ENCODE peak calls at places on chromosomes 2 and 18, in four cellular contexts. One of them, this sample, is unnamed.

GRCh38 chr2:133836691-133837090 is 268.4 kb upstream of the NCKAP5 start:
- DNase-seq in GM23338: no peak
- DNase-seq in neural progenitor cell: no peak
- DNase-seq in GM23248: peak; percentile 53
- DNase-seq in this sample: no peak

GRCh38 chr2:212034841-212035585 is 503.6 kb downstream of the ERBB4 start:
- DNase-seq in GM23338: no peak
- DNase-seq in neural progenitor cell: no peak
- DNase-seq in GM23248: no peak
- DNase-seq in this sample: no peak

GRCh38 chr2:44949329-44950151 is 8.0 kb downstream of the SIX3 start:
- DNase-seq in GM23338: peak; percentile 88
- DNase-seq in neural progenitor cell: peak; percentile 96
- DNase-seq in GM23248: peak; percentile 74
- DNase-seq in this sample: no peak

GRCh38 chr2:235567842-235568241 is 74.0 kb downstream of the AGAP1 start:
- DNase-seq in GM23338: no peak
- DNase-seq in neural progenitor cell: no peak
- DNase-seq in GM23248: peak; percentile 39
- DNase-seq in this sample: peak; percentile 81

GRCh38 chr2:125652260-125652659 is 1003.7 kb upstream of the GYPC start:
- DNase-seq in GM23338: no peak
- DNase-seq in neural progenitor cell: no peak
- DNase-seq in GM23248: no peak
- DNase-seq in this sample: no peak

GRCh38 chr18:25875574-25875973 is 214.8 kb downstream of the SS18 start:
- DNase-seq in GM23338: no peak
- DNase-seq in neural progenitor cell: no peak
- DNase-seq in GM23248: no peak
- DNase-seq in this sample: no peak

GRCh38 chr18:44896817-44897216 is 216.1 kb downstream of the SETBP1 start:
- DNase-seq in GM23338: no peak
- DNase-seq in neural progenitor cell: no peak
- DNase-seq in GM23248: no peak
- DNase-seq in this sample: no peak

GRCh38 chr2:84029903-84030559 is 429.0 kb downstream of the SUCLG1 start:
- DNase-seq in GM23338: no peak
- DNase-seq in neural progenitor cell: no peak
- DNase-seq in GM23248: no peak
- DNase-seq in this sample: no peak

GRCh38 chr2:38741542-38741852 is 9.7 kb downstream of the SRSF7 start:
- DNase-seq in GM23338: no peak
- DNase-seq in neural progenitor cell: no peak
- DNase-seq in GM23248: no peak
- DNase-seq in this sample: no peak
- H3F3A ChIP-seq in GM23338: peaks cover 44% of the 10 kb centered on the region
- H3F3A ChIP-seq in neural progenitor cell: peaks cover 77% of the 10 kb centered on the region
- H3F3A ChIP-seq in GM23248: peaks cover 61% of the 10 kb centered on the region
- H3F3A ChIP-seq in this sample: peaks cover 65% of the 10 kb centered on the region

DNA sequence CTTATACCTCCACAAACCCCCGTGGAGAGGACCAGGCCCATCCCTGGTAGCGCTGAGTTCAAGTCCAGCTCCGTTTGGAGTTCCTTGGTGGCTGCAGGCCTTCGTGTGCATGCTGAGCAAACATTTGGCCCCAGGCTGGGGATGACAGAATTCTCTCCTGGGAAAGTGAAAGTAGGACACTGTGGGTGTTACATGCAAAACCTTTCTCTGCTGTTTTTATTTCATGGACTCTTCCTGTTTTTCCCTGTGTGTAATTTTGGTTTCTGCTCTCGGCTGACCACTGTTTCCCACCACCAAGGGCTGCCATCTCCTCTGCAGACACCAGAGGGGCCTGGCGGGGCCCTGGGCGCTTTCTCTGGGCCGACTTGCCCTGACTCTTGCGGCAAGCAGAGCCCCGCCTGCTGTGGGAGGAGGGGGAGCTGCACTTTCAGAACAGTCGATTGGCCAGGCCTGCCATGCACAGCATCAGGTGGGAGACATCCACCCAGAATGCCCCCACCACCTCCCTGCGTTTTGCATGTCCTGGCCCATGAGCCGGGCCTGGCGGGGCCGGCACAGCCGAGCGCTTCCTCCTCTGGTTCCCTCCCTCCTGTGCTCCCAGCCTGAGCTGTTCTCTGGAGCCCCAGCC is 102.4 kb downstream of the CABLES1 start:
- DNase-seq in GM23338: peak; percentile 45
- DNase-seq in neural progenitor cell: peak; percentile 50
- DNase-seq in GM23248: peak; percentile 88
- DNase-seq in this sample: no peak
- H3K4me3 ChIP-seq in GM23338: no peak overlapping the region
- H3K4me3 ChIP-seq in neural progenitor cell: no peak overlapping the region
- H3K4me3 ChIP-seq in GM23248: peak overlapping the region; percentile 60
- H3K4me3 ChIP-seq in this sample: no peak overlapping the region

GRCh38 chr2:62143696-62144095 is 52.2 kb upstream of the B3GNT2 start:
- DNase-seq in GM23338: no peak
- DNase-seq in neural progenitor cell: no peak
- DNase-seq in GM23248: no peak
- DNase-seq in this sample: no peak

GRCh38 chr2:62140785-62141740 is 54.9 kb upstream of the B3GNT2 start:
- DNase-seq in GM23338: no peak
- DNase-seq in neural progenitor cell: no peak
- DNase-seq in GM23248: no peak
- DNase-seq in this sample: no peak

GRCh38 chr2:62145478-62146100 is 50.3 kb upstream of the B3GNT2 start:
- DNase-seq in GM23338: no peak
- DNase-seq in neural progenitor cell: no peak
- DNase-seq in GM23248: no peak
- DNase-seq in this sample: no peak

GRCh38 chr2:62144689-62145477 is 51.0 kb upstream of the B3GNT2 start:
- DNase-seq in GM23338: no peak
- DNase-seq in neural progenitor cell: no peak
- DNase-seq in GM23248: no peak
- DNase-seq in this sample: no peak

GRCh38 chr2:62142054-62142453 is 53.9 kb upstream of the B3GNT2 start:
- DNase-seq in GM23338: no peak
- DNase-seq in neural progenitor cell: no peak
- DNase-seq in GM23248: no peak
- DNase-seq in this sample: no peak
- H3K27ac ChIP-seq in GM23338: no peak overlapping the region
- H3K27ac ChIP-seq in neural progenitor cell: no peak overlapping the region
- H3K27ac ChIP-seq in GM23248: no peak overlapping the region
- H3K27ac ChIP-seq in this sample: no peak overlapping the region

DNA sequence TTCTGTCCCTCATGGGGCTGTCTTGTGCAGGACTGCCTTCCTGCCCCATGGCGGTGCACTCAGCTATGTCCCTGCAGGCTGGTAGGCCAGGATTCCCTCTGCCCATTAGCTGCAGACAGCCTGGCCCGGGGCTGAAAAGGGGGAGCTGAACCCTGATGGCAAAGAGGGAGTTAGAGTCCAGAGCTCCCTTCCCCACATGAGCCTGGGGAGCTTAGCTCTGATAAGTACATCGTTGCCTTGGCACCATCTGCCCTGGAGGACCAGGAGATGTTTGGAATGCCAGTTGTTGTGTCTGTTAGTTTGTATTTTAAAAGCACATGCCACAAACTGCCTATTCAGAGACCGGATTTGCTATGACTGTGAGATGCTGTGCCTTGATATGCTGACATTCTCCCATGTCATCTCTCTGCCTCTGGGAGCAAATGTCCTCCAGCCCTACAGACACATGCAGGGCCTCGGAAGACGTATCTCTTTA is 65.1 kb upstream of the AFF3 start:
- DNase-seq in GM23338: no peak
- DNase-seq in neural progenitor cell: no peak
- DNase-seq in GM23248: no peak
- DNase-seq in this sample: no peak
- H3F3A ChIP-seq in GM23338: no peaks in the 10 kb centered on the region
- H3F3A ChIP-seq in neural progenitor cell: no peaks in the 10 kb centered on the region
- H3F3A ChIP-seq in GM23248: no peaks in the 10 kb centered on the region
- H3F3A ChIP-seq in this sample: no peaks in the 10 kb centered on the region

GRCh38 chr2:27959496-27959895 is 69.0 kb downstream of the BABAM2 start:
- DNase-seq in GM23338: no peak
- DNase-seq in neural progenitor cell: no peak
- DNase-seq in GM23248: peak; percentile 56
- DNase-seq in this sample: no peak
- H3K4me3 ChIP-seq in GM23338: no peak overlapping the region
- H3K4me3 ChIP-seq in neural progenitor cell: no peak overlapping the region
- H3K4me3 ChIP-seq in GM23248: peak overlapping the region; percentile 64
- H3K4me3 ChIP-seq in this sample: no peak overlapping the region

GRCh38 chr18:10474309-10474708 is 19.9 kb downstream of the APCDD1 start:
- DNase-seq in GM23338: no peak
- DNase-seq in neural progenitor cell: no peak
- DNase-seq in GM23248: no peak
- DNase-seq in this sample: no peak
- H3K27ac ChIP-seq in GM23338: no peak overlapping the region
- H3K27ac ChIP-seq in neural progenitor cell: no peak overlapping the region
- H3K27ac ChIP-seq in GM23248: no peak overlapping the region
- H3K27ac ChIP-seq in this sample: no peak overlapping the region

GRCh38 chr2:164621761-164622105 is 451 bp upstream of the GRB14 start:
- DNase-seq in GM23338: peak; percentile 60
- DNase-seq in neural progenitor cell: no peak
- DNase-seq in GM23248: no peak
- DNase-seq in this sample: no peak
- H3F3A ChIP-seq in GM23338: no peaks in the 10 kb centered on the region
- H3F3A ChIP-seq in neural progenitor cell: peaks cover 28% of the 10 kb centered on the region
- H3F3A ChIP-seq in GM23248: peaks cover 30% of the 10 kb centered on the region
- H3F3A ChIP-seq in this sample: no peaks in the 10 kb centered on the region

DNA sequence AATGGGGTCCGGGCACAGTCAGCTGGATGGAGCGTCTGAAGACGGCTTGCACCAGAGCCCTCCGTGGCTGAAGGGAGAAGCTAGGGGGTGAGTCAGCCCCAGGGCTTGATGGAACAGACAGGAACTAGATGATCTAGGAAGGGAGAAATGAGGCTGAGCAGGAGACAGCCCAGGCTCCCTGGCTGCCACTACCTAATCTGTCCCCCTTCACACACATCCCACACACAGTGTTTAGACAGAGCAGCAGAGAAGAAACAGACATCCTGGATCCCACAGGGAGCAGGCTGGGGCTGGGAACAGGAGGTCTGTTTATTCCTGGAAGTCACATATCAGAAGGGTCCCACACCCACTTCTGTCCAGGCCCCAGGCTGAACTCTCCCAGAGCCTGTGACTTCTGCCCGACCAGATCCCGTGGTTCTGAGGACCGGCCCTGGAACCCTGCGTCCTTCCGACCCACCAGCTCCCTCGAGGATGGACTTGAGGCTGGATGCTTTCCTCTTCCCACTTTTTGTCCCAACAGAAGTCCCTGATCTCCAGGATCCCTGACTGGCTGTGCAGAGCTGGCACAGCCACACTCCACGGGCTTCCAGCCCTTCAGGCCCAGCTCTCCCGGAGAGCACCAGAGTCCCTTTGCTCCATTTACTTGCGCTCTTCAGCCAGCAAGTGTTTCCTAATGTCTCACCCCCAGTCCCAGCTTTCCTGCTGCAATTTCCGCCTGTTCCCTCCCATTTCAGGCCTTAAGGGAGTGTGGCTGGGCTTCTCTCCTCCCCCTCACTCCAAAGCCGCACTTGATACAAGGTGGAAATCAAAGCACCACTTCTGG is 1.5 kb upstream of the GPBAR1 start:
- DNase-seq in GM23338: peak; percentile 24
- DNase-seq in neural progenitor cell: no peak
- DNase-seq in GM23248: peak; percentile 93
- DNase-seq in this sample: no peak
- H3K4me3 ChIP-seq in GM23338: no peak overlapping the region
- H3K4me3 ChIP-seq in neural progenitor cell: no peak overlapping the region
- H3K4me3 ChIP-seq in GM23248: no peak overlapping the region
- H3K4me3 ChIP-seq in this sample: no peak overlapping the region